ENCODE peak calls at places on chromosomes 4 and X, in seven cellular contexts. J, P, D, T, A, R and Z are unnamed samples.

GRCh38 chr4:184472540-184473264 is 1.6 kb downstream of the IRF2 start:
- DNase-seq in D (peak), R (peak), P (peak), J (peak), A (peak), T (peak), Z (peak)

GRCh38 chrX:8242431-8242830 is 71.4 kb upstream of the VCX2 start:
- DNase-seq in A (no peak), R (no peak), P (no peak), D (no peak), J (no peak), T (no peak), Z (no peak)

GRCh38 chr4:74114234-74114633 is 15.2 kb upstream of the CXCL2 start:
- DNase-seq in A (no peak), P (no peak), J (no peak), T (no peak), D (peak), R (no peak), Z (no peak)

GRCh38 chr4:128565565-128566186 is 243.8 kb upstream of the JADE1 start:
- DNase-seq in J (no peak), A (no peak), D (peak), T (peak), P (no peak), R (peak), Z (peak)

GRCh38 chr4:13541720-13542576 is 2.4 kb downstream of the NKX3-2 start:
- DNase-seq in J (peak), D (no peak), R (peak), P (no peak), A (no peak), T (peak), Z (no peak)

GRCh38 chr4:985123-985830 is 1.6 kb upstream of the IDUA start:
- DNase-seq in P (no peak), A (peak), J (peak), T (peak), R (peak), D (peak), Z (peak)

GRCh38 chr4:168930413-168931196 is 79.5 kb downstream of the CBR4 start:
- DNase-seq in P (no peak), J (no peak), D (no peak), R (no peak), T (no peak), A (no peak), Z (no peak)

GRCh38 chrX:56429581-56429980 is 133.8 kb upstream of the UBQLN2 start:
- DNase-seq in P (no peak), T (no peak), D (no peak), A (no peak), J (no peak), R (peak), Z (no peak)

GRCh38 chrX:11193035-11193469 is 81.9 kb downstream of the HCCS start:
- DNase-seq in J (no peak), R (no peak), D (peak), T (no peak), A (no peak), P (no peak), Z (no peak)

GRCh38 chrX:84724576-84724975 is 222.3 kb upstream of the HDX start:
- DNase-seq in D (no peak), R (peak), A (no peak), T (no peak), J (no peak), P (no peak), Z (no peak)

GRCh38 chr4:8745828-8746225 is 125.8 kb downstream of the HMX1 start:
- DNase-seq in A (no peak), T (no peak), P (no peak), R (no peak), J (no peak), D (no peak), Z (no peak)

GRCh38 chr4:104490770-104491395 is 3.8 kb downstream of the CXXC4 start:
- DNase-seq in J (peak), P (peak), R (peak), A (peak), T (peak), D (peak), Z (peak)

GRCh38 chr4:186144596-186145569 is 40.4 kb downstream of the FAM149A start:
- DNase-seq in T (peak), A (no peak), D (peak), R (peak), J (peak), P (no peak), Z (peak)

GRCh38 chr4:139595989-139596679 is 40.1 kb upstream of the SETD7 start:
- DNase-seq in D (peak), J (no peak), A (no peak), P (peak), R (no peak), T (no peak), Z (no peak)

DNA sequence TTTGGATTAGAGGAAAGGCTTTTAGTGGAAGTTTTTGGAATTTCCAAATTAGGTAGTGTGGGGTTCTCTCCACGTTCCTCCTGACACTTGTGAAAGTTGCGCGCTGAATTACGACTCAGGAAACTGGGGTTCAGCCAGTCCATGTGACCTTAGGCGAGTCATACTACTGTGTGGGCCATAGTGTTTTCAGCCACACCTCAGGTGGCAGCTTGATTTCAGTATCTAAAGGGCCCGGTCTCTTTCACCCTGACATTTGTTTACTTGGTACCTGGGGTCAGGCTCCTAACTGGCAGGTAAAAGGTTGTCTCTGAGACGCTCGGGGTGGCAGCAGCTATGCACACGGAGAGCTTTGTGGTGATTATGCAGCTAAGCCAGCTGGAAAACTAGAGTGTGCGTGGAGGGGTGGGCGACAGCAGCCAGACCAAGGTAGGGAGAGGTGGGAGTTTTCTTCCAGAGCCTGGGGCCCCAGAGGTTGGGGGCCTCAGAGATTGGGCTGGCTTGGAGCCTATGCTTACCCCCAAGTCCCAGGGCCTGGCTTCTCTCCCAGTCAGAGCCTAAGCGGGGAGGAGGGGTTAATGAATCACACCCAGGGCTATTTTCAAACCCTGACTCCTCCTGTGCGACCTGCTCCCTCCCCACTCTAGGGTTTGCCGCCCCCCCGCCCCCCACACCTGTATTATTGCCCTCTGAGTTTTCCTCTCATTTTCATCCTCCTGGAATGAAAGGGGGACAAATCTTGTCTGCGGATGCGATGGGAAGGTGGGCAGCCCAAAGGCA is 47.2 kb downstream of the STARD8 start:
- DNase-seq in P (no peak), R (no peak), A (no peak), D (no peak), T (no peak), J (no peak), Z (no peak)
- H3K27ac ChIP-seq in P (peak), R (no peak), A (peak), D (no peak), T (no peak), J (peak), Z (no peak)

GRCh38 chrX:75522565-75523411 is at the start of gene ZDHHC15:
- DNase-seq in J (peak), T (peak), A (peak), D (peak), R (peak), P (peak), Z (peak)
- H3K27ac ChIP-seq in J (peak), T (peak), A (no peak), D (no peak), R (no peak), P (peak), Z (peak)

DNA sequence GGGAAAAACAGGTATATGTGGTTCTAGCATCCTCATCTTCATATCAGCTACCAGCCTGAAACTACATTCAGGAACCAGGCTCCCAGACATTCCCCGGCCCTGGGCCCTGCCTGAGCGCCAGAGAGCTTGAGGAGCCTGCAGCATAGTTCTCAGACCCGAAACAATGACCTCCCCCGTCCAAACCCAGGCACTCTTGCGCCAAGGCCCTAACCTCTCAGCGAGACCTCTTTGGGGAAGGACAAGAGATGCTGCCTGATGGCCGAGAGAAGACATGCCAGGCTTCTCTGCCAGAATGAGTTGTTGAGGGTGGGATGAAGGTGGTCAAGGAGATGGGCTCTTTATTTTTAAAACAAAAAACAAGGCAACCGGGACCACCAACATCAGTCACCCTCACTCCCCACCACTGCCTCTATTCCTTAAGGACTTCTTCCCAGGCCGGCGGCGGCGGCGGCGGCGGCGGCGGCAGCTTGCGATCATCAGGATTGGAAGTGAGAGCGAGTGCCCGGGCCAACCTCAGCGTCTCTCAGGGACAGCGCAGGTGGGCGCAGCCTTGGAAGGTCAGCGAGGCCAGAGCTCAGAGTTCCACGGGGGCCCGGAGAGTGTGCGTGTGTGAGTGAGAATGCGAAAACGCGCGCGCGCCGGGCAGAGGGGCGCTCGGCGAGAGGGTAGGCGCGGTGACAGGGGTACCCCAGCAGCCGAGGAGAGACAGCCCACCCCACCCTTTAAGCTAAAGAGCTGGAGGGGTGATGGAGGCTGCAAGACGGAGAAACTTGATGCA is 619 bp downstream of the INPP4B start:
- DNase-seq in R (peak), T (peak), J (peak), P (no peak), A (peak), D (peak), Z (no peak)
- H3K27ac ChIP-seq in R (no peak), T (no peak), J (peak), P (peak), A (no peak), D (peak), Z (no peak)

GRCh38 chr4:143359794-143360193 is 23.1 kb downstream of the GAB1 start:
- DNase-seq in T (no peak), R (no peak), A (no peak), P (no peak), J (no peak), D (no peak), Z (no peak)

GRCh38 chr4:143358419-143358818 is 21.7 kb downstream of the GAB1 start:
- DNase-seq in A (no peak), R (no peak), D (no peak), P (no peak), T (no peak), J (no peak), Z (no peak)

GRCh38 chr4:143362392-143363046 is 25.8 kb downstream of the GAB1 start:
- DNase-seq in D (no peak), R (no peak), T (no peak), J (no peak), A (no peak), P (no peak), Z (no peak)

GRCh38 chr4:143358923-143359694 is 22.4 kb downstream of the GAB1 start:
- DNase-seq in P (no peak), J (no peak), R (no peak), A (peak), T (peak), D (peak), Z (no peak)

DNA sequence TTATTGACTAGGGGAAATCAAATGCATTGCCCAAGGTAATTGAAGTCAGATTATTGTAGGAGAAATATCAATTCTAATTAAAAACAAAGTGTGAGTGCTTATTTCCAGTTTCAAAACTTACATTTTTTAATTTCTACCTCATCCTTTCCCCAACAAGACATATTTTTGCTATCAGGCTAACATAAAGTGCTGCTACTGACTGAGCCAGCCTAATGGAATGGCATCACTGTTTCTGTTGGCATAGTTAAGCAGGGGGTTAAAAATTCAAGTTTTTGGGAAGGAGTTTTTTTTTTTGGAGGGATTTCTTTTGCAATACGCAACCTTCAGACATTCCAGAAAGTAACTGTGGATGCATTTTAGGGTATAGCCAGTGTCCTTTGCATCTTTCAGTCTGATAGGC is 24.2 kb downstream of the GAB1 start:
- DNase-seq in J (no peak), R (no peak), P (no peak), D (no peak), A (no peak), T (no peak), Z (no peak)
- H3K27ac ChIP-seq in J (no peak), R (no peak), P (peak), D (no peak), A (no peak), T (peak), Z (no peak)

GRCh38 chr4:52572936-52573485 is 86.1 kb downstream of the USP46 start:
- DNase-seq in D (peak), T (no peak), P (no peak), R (no peak), A (no peak), J (no peak), Z (no peak)

GRCh38 chr4:52576326-52576725 is 82.8 kb downstream of the USP46 start:
- DNase-seq in T (no peak), D (no peak), A (no peak), R (no peak), J (no peak), P (no peak), Z (no peak)

GRCh38 chr4:52575406-52575805 is 83.7 kb downstream of the USP46 start:
- DNase-seq in P (no peak), A (no peak), J (no peak), T (no peak), D (no peak), R (no peak), Z (no peak)

GRCh38 chr4:52574036-52574435 is 85.1 kb downstream of the USP46 start:
- DNase-seq in R (no peak), D (no peak), J (no peak), T (no peak), A (no peak), P (no peak), Z (no peak)

GRCh38 chr4:52573551-52573950 is 85.5 kb downstream of the USP46 start:
- DNase-seq in R (no peak), P (no peak), J (no peak), A (no peak), T (no peak), D (no peak), Z (no peak)
- H3K27ac ChIP-seq in R (no peak), P (no peak), J (no peak), A (no peak), T (no peak), D (no peak), Z (no peak)

GRCh38 chr4:56414135-56414675 is 21.2 kb downstream of the PPAT start:
- DNase-seq in T (no peak), R (no peak), D (no peak), P (no peak), J (no peak), A (no peak), Z (no peak)

GRCh38 chr4:56405016-56405415 is 17.7 kb upstream of the AASDH start:
- DNase-seq in J (no peak), D (no peak), R (no peak), A (no peak), P (no peak), T (no peak), Z (no peak)

GRCh38 chr4:56410247-56410646 is 23.0 kb upstream of the AASDH start:
- DNase-seq in J (no peak), T (peak), A (no peak), P (no peak), R (peak), D (peak), Z (no peak)

GRCh38 chr4:56406151-56406550 is 18.9 kb upstream of the AASDH start:
- DNase-seq in J (no peak), R (no peak), P (no peak), A (no peak), D (no peak), T (no peak), Z (no peak)

DNA sequence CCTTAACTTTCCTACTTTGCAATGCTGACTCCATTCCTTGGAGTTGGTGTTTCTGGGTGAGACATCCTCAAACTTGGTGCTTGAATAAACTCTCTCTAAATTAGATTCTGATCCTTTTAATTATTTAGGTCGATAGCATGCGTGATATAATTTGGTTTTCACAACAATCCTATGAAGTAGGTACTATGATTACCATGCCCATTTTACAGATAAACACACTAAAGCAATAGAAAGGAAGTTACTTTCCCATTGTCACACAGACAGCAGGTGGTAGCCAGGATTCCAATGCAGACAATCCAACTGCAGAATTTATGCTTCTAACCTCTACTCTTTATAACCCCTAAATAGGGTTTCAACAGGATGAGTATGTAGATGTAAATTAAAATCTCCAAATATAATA is 21.7 kb upstream of the AASDH start:
- DNase-seq in R (no peak), J (no peak), A (no peak), P (no peak), T (no peak), D (no peak), Z (no peak)
- H3K27ac ChIP-seq in R (no peak), J (no peak), A (no peak), P (no peak), T (peak), D (no peak), Z (no peak)